ENCODE peak calls at places on chromosomes 12 and 14, in seven cellular contexts. X, P, J, O, D, K and H are unnamed samples.

GRCh38 chr14:20808084-20808483 is 5.4 kb upstream of the RNASE1 start:
- DNase-seq in K (no peak), O (no peak), J (no peak), X (no peak), P (no peak), D (no peak), H (no peak)

GRCh38 chr12:54411398-54412241 is 7.4 kb downstream of the ITGA5 start:
- DNase-seq in P (no peak), X (peak), O (no peak), D (peak), J (peak), K (peak), H (peak)

GRCh38 chr14:87745507-87746118 is 247.4 kb downstream of the GALC start:
- DNase-seq in J (no peak), X (peak), K (no peak), D (no peak), O (no peak), P (peak), H (peak)

GRCh38 chr12:78457951-78458350 is 406.6 kb upstream of the SYT1 start:
- DNase-seq in D (no peak), X (no peak), K (no peak), O (no peak), P (peak), J (no peak), H (no peak)

GRCh38 chr14:51262868-51263267 is 22.8 kb downstream of the TMX1 start:
- DNase-seq in X (no peak), O (no peak), K (no peak), D (no peak), P (no peak), J (no peak), H (no peak)

GRCh38 chr14:103108749-103109207 is 14.3 kb downstream of the EXOC3L4 start:
- DNase-seq in O (no peak), X (peak), P (no peak), J (no peak), K (peak), D (peak), H (peak)

GRCh38 chr14:102200690-102201368 is 61.1 kb downstream of the WDR20 start:
- DNase-seq in X (no peak), P (no peak), O (no peak), K (no peak), J (no peak), D (no peak), H (no peak)

GRCh38 chr12:105699209-105699608 is 368.7 kb downstream of the C12orf75 start:
- DNase-seq in P (no peak), X (no peak), D (no peak), K (no peak), J (no peak), O (no peak), H (no peak)

GRCh38 chr14:99471731-99472130 is 8.9 kb downstream of the SETD3 start:
- DNase-seq in P (no peak), D (no peak), O (no peak), X (no peak), K (no peak), J (no peak), H (no peak)

GRCh38 chr12:132218915-132219314 is 74.7 kb downstream of the NOC4L start:
- DNase-seq in J (peak), X (no peak), D (peak), P (peak), K (peak), O (no peak), H (peak)

GRCh38 chr12:5960783-5961182 is 15.7 kb upstream of the ANO2 start:
- DNase-seq in O (no peak), P (no peak), J (no peak), D (no peak), X (no peak), K (no peak), H (no peak)

GRCh38 chr14:32417956-32418552 is 89.0 kb downstream of the AKAP6 start:
- DNase-seq in D (no peak), P (no peak), J (no peak), O (no peak), X (no peak), K (peak), H (no peak)

GRCh38 chr14:64550539-64551333 is 975 bp downstream of the PPP1R36 start:
- DNase-seq in X (no peak), J (no peak), P (no peak), D (no peak), O (no peak), K (no peak), H (no peak)

GRCh38 chr12:6861391-6861790 is 5.9 kb upstream of the TPI1 start:
- DNase-seq in K (no peak), D (no peak), P (no peak), O (no peak), X (no peak), J (no peak), H (no peak)

GRCh38 chr12:79407671-79408622 is 282.8 kb downstream of the PAWR start:
- DNase-seq in P (no peak), X (peak), D (no peak), J (no peak), K (peak), O (no peak), H (peak)

GRCh38 chr12:14905269-14906004 is 19.8 kb upstream of the MGP start:
- DNase-seq in P (no peak), X (no peak), O (no peak), J (no peak), D (no peak), K (no peak), H (no peak)

GRCh38 chr12:41556176-41556575 is 368.1 kb downstream of the PDZRN4 start:
- DNase-seq in O (no peak), P (no peak), J (no peak), K (no peak), D (no peak), X (no peak), H (no peak)

GRCh38 chr12:16622315-16622714 is 16.4 kb upstream of the LMO3 start:
- DNase-seq in D (no peak), K (no peak), P (no peak), X (no peak), J (no peak), O (no peak), H (no peak)

GRCh38 chr12:26523708-26524150 is 309.3 kb downstream of the ITPR2 start:
- DNase-seq in D (no peak), P (no peak), K (no peak), O (no peak), X (no peak), J (peak), H (no peak)

GRCh38 chr12:89080797-89081470 is 271.4 kb downstream of the DUSP6 start:
- DNase-seq in X (no peak), J (no peak), D (no peak), K (no peak), O (no peak), P (no peak), H (no peak)

GRCh38 chr14:31029016-31029970 is 3.1 kb upstream of the STRN3 start:
- DNase-seq in J (no peak), D (no peak), P (no peak), K (no peak), O (no peak), X (no peak), H (no peak)

GRCh38 chr12:106226884-106227640 is 20.8 kb downstream of the CKAP4 start:
- DNase-seq in D (no peak), P (peak), O (no peak), K (peak), J (no peak), X (no peak), H (peak)